ENCODE peak calls at places on chromosomes 3 and 15, in nine cellular contexts. J, V, X, H, P, F, C, Y and R are unnamed samples.

GRCh38 chr3:184003187-184003967 is 14.3 kb downstream of the ABCC5 start:
- DNase-seq in V (no peak), J (no peak), P (no peak), H (no peak), X (no peak), F (no peak), Y (peak), C (no peak), R (no peak)

GRCh38 chr3:100869787-100870186 is 123.4 kb downstream of the ABI3BP start:
- DNase-seq in Y (no peak), H (no peak), F (no peak), C (no peak), V (no peak), P (no peak), X (no peak), J (no peak), R (no peak)

GRCh38 chr3:9149566-9149965 is 99.9 kb downstream of the SRGAP3 start:
- DNase-seq in X (no peak), Y (no peak), C (no peak), H (no peak), P (no peak), V (no peak), F (no peak), J (peak), R (no peak)

GRCh38 chr15:33766329-33766728 is 202.0 kb upstream of the CHRM5 start:
- DNase-seq in Y (no peak), V (no peak), H (no peak), J (no peak), C (no peak), F (no peak), X (no peak), P (no peak), R (no peak)

GRCh38 chr3:147919496-147919895 is 510.3 kb downstream of the ZIC1 start:
- DNase-seq in X (no peak), F (no peak), P (no peak), V (no peak), J (no peak), H (no peak), C (no peak), Y (no peak), R (no peak)

GRCh38 chr3:31354373-31354772 is 178.4 kb upstream of the STT3B start:
- DNase-seq in P (no peak), C (no peak), X (no peak), V (no peak), Y (no peak), F (no peak), H (no peak), J (no peak), R (no peak)

GRCh38 chr15:57160823-57161560 is 215.3 kb upstream of the CGNL1 start:
- DNase-seq in H (no peak), X (no peak), J (no peak), V (no peak), Y (peak), F (no peak), P (no peak), C (no peak), R (no peak)

GRCh38 chr3:183354325-183354831 is 74.0 kb downstream of the MCF2L2 start:
- DNase-seq in J (no peak), Y (no peak), V (no peak), F (no peak), P (no peak), H (no peak), X (no peak), C (no peak), R (no peak)

GRCh38 chr15:45522931-45523331 is 376 bp upstream of the SLC30A4 start:
- DNase-seq in V (peak), H (peak), P (no peak), J (no peak), X (no peak), C (no peak), F (no peak), Y (no peak), R (peak)

GRCh38 chr3:143563786-143564185 is 284.5 kb downstream of the SLC9A9 start:
- DNase-seq in V (no peak), P (no peak), X (no peak), J (no peak), Y (no peak), H (no peak), F (no peak), C (no peak), R (no peak)

GRCh38 chr3:151403246-151403645 is 18.7 kb upstream of the P2RY12 start:
- DNase-seq in Y (no peak), C (no peak), J (no peak), X (no peak), V (no peak), F (no peak), H (no peak), P (no peak), R (no peak)

GRCh38 chr15:31311735-31312134 is 14.9 kb upstream of the KLF13 start:
- DNase-seq in X (no peak), P (no peak), Y (no peak), C (no peak), V (no peak), H (no peak), J (no peak), F (no peak), R (no peak)

GRCh38 chr3:2172561-2173171 is 74.0 kb downstream of the CNTN4 start:
- DNase-seq in H (no peak), P (no peak), X (no peak), V (no peak), Y (no peak), F (no peak), J (no peak), C (no peak), R (no peak)

GRCh38 chr15:49675051-49675450 is 54.2 kb downstream of the DTWD1 start:
- DNase-seq in X (no peak), C (no peak), P (no peak), H (no peak), Y (peak), J (no peak), V (no peak), F (no peak), R (no peak)

GRCh38 chr15:87907676-87908446 is 348.7 kb downstream of the NTRK3 start:
- DNase-seq in Y (no peak), F (no peak), J (no peak), V (no peak), C (no peak), X (no peak), P (no peak), H (no peak), R (no peak)

GRCh38 chr3:190012314-190012782 is 108.3 kb downstream of the P3H2 start:
- DNase-seq in Y (peak), H (no peak), V (no peak), X (no peak), P (no peak), J (no peak), F (peak), C (no peak), R (no peak)

GRCh38 chr3:124097362-124098120 is 105.6 kb upstream of the ROPN1 start:
- DNase-seq in J (no peak), F (no peak), H (no peak), X (no peak), V (no peak), C (no peak), P (no peak), Y (no peak), R (no peak)

GRCh38 chr3:161558256-161558655 is 61.6 kb downstream of the OTOL1 start:
- DNase-seq in C (no peak), H (no peak), X (no peak), Y (no peak), F (no peak), P (no peak), V (no peak), J (no peak), R (no peak)